ENCODE peak calls at places on chromosome 17, in five cellular contexts. M, I, X, J and S are unnamed samples.

GRCh38 chr17:39094607-39095308 is 56.7 kb downstream of the PLXDC1 start:
- DNase-seq in I (no peak), J (no peak), X (no peak), M (no peak), S (no peak)

GRCh38 chr17:77744268-77744988 is 214.1 kb upstream of the TNRC6C start:
- DNase-seq in M (no peak), X (no peak), J (peak), I (no peak), S (no peak)

GRCh38 chr17:65228734-65229390 is 91.7 kb downstream of the RGS9 start:
- DNase-seq in X (peak), J (no peak), M (no peak), I (no peak), S (no peak)

GRCh38 chr17:47280072-47280811 is 26.6 kb downstream of the ITGB3 start:
- DNase-seq in J (no peak), M (no peak), X (no peak), I (no peak), S (peak)

GRCh38 chr17:32947736-32948135 is 19.8 kb downstream of the TMEM98 start:
- DNase-seq in J (no peak), I (no peak), X (no peak), M (no peak), S (no peak)

GRCh38 chr17:78883090-78883532 is 19.9 kb downstream of the CEP295NL start:
- DNase-seq in M (peak), I (no peak), J (peak), X (peak), S (peak)

GRCh38 chr17:52035336-52035915 is 123.1 kb downstream of the CA10 start:
- DNase-seq in J (no peak), X (no peak), M (no peak), I (no peak), S (no peak)

GRCh38 chr17:20702692-20703091 is 123.2 kb downstream of the CDRT15L2 start:
- DNase-seq in I (no peak), M (no peak), J (no peak), X (no peak), S (no peak)

GRCh38 chr17:13626703-13627102 is 25.0 kb upstream of the HS3ST3A1 start:
- DNase-seq in I (no peak), X (no peak), J (no peak), M (no peak), S (peak)

GRCh38 chr17:80219013-80219776 is 938 bp downstream of the SGSH start:
- DNase-seq in I (peak), J (peak), X (peak), M (peak), S (peak)

GRCh38 chr17:22454070-22454999 is 762.0 kb downstream of the KCNJ18 start:
- DNase-seq in M (no peak), X (no peak), I (no peak), J (no peak), S (no peak)

GRCh38 chr17:35944151-35944550 is 638 bp upstream of the LYZL6 start:
- DNase-seq in J (no peak), I (no peak), X (no peak), M (no peak), S (no peak)

GRCh38 chr17:79811036-79811887 is 14.4 kb upstream of the CBX8 start:
- DNase-seq in M (no peak), J (peak), X (peak), I (no peak), S (peak)

GRCh38 chr17:51229889-51230288 is 30.0 kb downstream of the MBTD1 start:
- DNase-seq in J (no peak), I (no peak), X (no peak), M (no peak), S (no peak)

GRCh38 chr17:73091770-73092517 is 544 bp downstream of the SLC39A11 start:
- DNase-seq in M (peak), I (peak), J (no peak), X (peak), S (peak)

GRCh38 chr17:2008332-2009126 is 16.6 kb downstream of the RTN4RL1 start:
- DNase-seq in I (no peak), M (no peak), X (no peak), J (no peak), S (no peak)

GRCh38 chr17:48427598-48427997 is 2.4 kb downstream of the SKAP1 start:
- DNase-seq in X (peak), J (no peak), I (no peak), M (no peak), S (no peak)

GRCh38 chr17:66915792-66916191 is 48.7 kb upstream of the CACNG4 start:
- DNase-seq in J (no peak), M (no peak), X (no peak), I (no peak), S (no peak)

GRCh38 chr17:57485916-57486315 is 229.6 kb downstream of the MSI2 start:
- DNase-seq in J (no peak), I (no peak), X (no peak), M (no peak), S (no peak)

GRCh38 chr17:49456172-49456965 is 38.7 kb upstream of the NGFR start:
- DNase-seq in X (no peak), J (no peak), M (no peak), I (no peak), S (peak)

GRCh38 chr17:77796201-77796860 is 162.2 kb upstream of the TNRC6C start:
- DNase-seq in M (no peak), I (no peak), J (peak), X (no peak), S (no peak)

GRCh38 chr17:62064029-62064790 is 868 bp downstream of the MED13 start:
- DNase-seq in M (no peak), I (peak), X (peak), J (no peak), S (peak)

GRCh38 chr17:38883592-38884526 is 14.0 kb downstream of the LASP1 start:
- DNase-seq in I (no peak), M (no peak), J (no peak), X (no peak), S (no peak)

GRCh38 chr17:38730526-38731379 is 612 bp downstream of the CISD3 start:
- DNase-seq in I (no peak), X (peak), M (peak), J (peak), S (peak)

GRCh38 chr17:30550512-30551273 is 73.5 kb downstream of the GOSR1 start:
- DNase-seq in I (no peak), M (peak), J (no peak), X (no peak), S (peak)

GRCh38 chr17:12605222-12605621 is 60.5 kb upstream of the MYOCD start:
- DNase-seq in X (no peak), M (no peak), J (no peak), I (no peak), S (no peak)

GRCh38 chr17:73691321-73691766 is 47.1 kb upstream of the SDK2 start:
- DNase-seq in M (no peak), J (no peak), X (no peak), I (no peak), S (no peak)

GRCh38 chr17:55661963-55662834 is 60.5 kb downstream of the TMEM100 start:
- DNase-seq in X (peak), M (no peak), I (no peak), J (no peak), S (no peak)

GRCh38 chr17:37643829-37644228 is 583 bp upstream of the DDX52 start:
- DNase-seq in J (no peak), M (peak), X (no peak), I (no peak), S (no peak)

GRCh38 chr17:10197721-10198508 is 491 bp downstream of the GAS7 start:
- DNase-seq in I (no peak), J (no peak), M (no peak), X (no peak), S (no peak)

GRCh38 chr17:63774982-63775290 is 966 bp downstream of the DDX42 start:
- DNase-seq in J (no peak), M (no peak), X (peak), I (no peak), S (no peak)

GRCh38 chr17:77098884-77099545 is 41.8 kb upstream of the SEC14L1 start:
- DNase-seq in M (peak), X (peak), J (peak), I (peak), S (no peak)

GRCh38 chr17:61186996-61187395 is 212.6 kb upstream of the TBX2 start:
- DNase-seq in M (no peak), X (no peak), I (no peak), J (no peak), S (no peak)

GRCh38 chr17:6109541-6109940 is 39.4 kb downstream of the WSCD1 start:
- DNase-seq in J (no peak), M (no peak), I (no peak), X (no peak), S (no peak)

GRCh38 chr17:40099627-40100418 is 566 bp downstream of the NR1D1 start:
- DNase-seq in X (peak), I (no peak), M (no peak), J (no peak), S (no peak)

GRCh38 chr17:17606416-17607000 is 15.0 kb upstream of the PEMT start:
- DNase-seq in M (no peak), X (no peak), I (no peak), J (no peak), S (no peak)

GRCh38 chr17:348692-349425 is 3.7 kb downstream of the RPH3AL start:
- DNase-seq in J (peak), M (peak), X (no peak), I (peak), S (no peak)

GRCh38 chr17:66073384-66073783 is 118.5 kb downstream of the CEP112 start:
- DNase-seq in X (no peak), I (no peak), M (no peak), J (no peak), S (no peak)

DNA sequence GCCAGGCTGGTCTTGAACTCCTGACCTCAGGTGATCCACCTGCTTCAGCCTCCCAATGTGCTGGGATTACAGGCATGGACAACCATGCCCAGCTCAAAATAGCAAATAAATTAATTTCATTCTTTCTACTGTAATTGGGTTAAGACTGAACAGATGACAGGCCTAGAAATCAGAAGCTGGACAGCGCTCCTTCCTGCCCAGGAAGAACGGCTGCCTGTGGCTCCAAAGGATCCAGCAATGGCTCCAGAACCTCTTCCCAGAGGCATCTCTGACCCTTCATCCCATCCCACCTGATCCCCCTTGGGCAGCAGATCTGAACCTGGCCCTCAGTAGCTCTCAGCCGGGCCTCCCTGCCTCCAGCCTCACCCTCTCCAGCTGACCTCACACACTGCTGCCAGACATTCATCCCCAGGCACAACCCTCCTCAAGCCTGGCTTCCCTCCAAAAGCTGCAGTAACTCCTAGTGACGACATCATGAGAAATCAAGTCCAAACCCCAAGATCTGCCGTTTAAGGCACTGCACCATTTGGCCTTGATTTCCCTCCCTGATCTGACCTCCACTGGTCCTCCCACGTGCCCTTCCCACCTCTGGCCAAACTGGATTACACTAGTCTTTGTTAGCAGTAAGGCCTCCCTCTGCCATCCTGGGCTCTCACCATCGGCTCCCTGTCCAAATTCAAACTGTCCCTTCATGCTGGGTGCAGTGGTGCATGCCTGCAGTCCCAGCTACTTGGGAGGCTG is 3.1 kb upstream of the MIF4GD start:
- DNase-seq in I (no peak), J (no peak), M (no peak), X (peak), S (peak)
- TF ChIP-seq POLR2A in I (no peak), J (no peak), M (no peak), X (no peak), S (no peak)

DNA sequence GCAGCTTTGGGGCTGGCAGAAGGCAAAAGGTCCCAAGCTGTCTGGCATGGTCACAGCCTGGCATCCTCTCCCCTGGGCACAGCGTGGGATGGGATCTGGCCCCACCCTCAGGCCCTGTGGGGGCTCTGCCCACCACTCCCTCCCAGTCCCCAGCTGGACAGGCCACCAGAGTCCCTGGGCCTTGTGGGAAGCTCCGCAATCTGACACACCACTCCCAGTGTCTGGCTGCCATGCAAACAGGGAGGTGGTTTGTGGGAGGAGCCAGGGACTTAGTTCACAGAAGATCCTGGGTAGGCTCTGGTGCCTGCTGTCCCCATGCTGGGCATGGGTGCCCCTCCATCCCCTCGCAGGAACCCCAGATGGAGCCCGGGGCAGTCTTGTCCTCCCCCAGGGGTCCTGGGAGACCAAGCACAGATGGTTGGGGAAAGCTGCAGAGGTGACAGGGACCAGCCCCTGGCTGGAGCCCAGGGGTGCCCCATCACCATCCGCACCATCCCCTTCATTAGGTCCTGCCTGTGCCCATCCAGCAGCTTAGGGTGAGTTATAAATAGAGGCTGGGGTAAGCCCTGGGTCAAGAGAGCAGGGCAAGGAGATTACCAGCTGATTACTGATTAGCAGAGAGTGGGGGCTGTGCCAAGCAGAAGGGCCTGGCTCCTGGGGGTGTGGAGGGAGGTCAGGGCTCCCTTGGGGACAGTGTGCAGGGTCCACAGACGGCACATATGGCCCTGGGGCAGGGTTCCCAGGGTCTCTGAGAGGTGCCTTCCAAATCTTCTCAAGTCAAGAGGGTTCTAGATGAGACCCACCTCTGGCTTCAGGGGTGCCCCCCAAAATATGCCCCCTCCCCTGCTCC is 6.2 kb downstream of the FSCN2 start:
- DNase-seq in X (no peak), J (no peak), M (no peak), I (no peak), S (no peak)
- TF ChIP-seq POLR2A in X (no peak), J (no peak), M (no peak), I (no peak), S (no peak)

GRCh38 chr17:44202756-44203155 is 3.1 kb upstream of the ATXN7L3 start:
- DNase-seq in J (no peak), X (no peak), M (no peak), I (no peak), S (no peak)

GRCh38 chr17:44199553-44200477 is at the start of gene ATXN7L3:
- DNase-seq in M (peak), X (peak), I (peak), J (peak), S (peak)

GRCh38 chr17:44198721-44199552 is 747 bp downstream of the ATXN7L3 start:
- DNase-seq in M (peak), I (peak), X (peak), J (peak), S (no peak)

GRCh38 chr17:44197980-44198720 is 1.5 kb downstream of the ATXN7L3 start:
- DNase-seq in J (no peak), X (peak), M (no peak), I (peak), S (no peak)

GRCh38 chr17:44200478-44201155 is 933 bp upstream of the ATXN7L3 start:
- DNase-seq in X (no peak), I (no peak), M (no peak), J (no peak), S (no peak)
- TF ChIP-seq POLR2A in X (peak), I (no peak), M (no peak), J (no peak), S (peak)

DNA sequence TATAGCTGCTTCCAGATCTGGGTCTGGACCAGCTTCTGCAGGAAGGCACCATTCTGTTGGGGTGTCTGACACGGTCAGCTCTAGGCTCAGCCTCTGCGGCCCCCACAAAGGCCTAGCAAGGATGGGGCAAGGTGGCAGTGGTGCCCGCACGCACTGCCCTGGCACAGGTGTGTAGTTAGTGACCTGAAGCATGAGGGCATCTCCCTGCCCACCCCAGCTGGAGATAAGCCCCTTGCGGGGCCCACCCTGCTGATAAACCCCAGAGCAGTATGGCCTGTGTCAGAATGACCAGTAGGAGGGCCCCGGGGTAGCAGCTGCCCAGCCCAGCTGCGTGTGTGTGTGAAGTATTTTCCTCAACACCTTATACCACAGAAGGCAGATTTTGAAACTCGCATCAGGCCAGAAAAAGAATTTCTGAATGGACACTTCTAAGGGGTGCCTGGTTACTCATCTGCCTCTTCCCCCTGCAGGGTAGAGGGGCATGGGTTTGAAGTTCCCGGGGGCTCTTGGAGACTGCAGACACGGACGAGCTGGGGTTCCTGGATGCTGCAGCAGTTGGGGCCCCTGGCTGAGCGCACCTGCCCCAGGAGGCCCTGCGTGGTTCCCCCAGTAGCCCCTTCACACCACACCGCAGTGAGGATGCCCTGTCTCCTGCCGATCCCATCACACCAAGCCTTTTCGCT is 4.6 kb downstream of the ARHGDIA start:
- DNase-seq in X (peak), I (no peak), M (no peak), J (no peak), S (no peak)
- TF ChIP-seq POLR2A in X (no peak), I (no peak), M (no peak), J (no peak), S (no peak)

GRCh38 chr17:8956521-8956920 is 9.0 kb downstream of the PIK3R5 start:
- DNase-seq in I (no peak), J (no peak), X (no peak), M (no peak), S (no peak)
- TF ChIP-seq POLR2A in I (no peak), J (no peak), X (no peak), M (no peak), S (no peak)

DNA sequence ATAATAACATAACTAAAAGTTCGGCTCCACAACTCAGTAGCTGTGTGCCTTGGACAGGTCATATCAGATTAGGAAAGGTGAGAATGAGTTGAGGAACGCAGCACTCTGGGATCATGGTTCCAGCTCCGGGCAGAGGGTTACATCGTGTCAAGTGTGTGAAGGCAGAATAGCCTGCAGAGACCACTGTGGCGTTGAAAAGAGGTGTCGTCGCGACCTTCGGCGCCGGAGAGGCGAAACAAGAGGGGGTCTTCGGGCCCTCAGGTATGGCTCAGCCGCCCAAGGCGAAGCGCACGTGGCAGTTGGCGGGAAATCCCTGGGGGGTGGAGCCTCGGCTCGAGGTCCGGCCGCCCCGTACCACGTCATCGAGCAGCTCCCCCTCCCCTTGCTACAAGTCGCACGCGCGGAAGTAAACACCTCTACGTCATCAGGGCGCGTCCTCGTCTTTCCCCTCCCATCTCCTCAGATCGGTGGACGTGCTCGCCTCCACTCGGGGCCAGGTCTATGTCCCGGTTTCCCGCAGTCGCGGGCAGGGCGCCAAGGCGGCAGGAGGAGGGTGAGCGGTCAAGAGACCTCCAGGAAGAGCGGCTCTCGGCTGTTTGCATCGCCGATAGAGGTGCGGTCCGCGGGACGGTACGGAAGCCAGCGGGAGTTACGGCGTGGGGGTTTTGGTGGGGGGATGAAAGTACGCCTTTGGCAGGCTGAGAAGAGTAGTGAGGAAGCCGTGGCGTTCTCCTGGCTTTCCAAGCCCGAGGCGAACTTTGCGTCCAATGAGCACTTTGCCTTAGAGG is at the start of gene DHX40:
- DNase-seq in X (peak), I (peak), M (peak), J (peak), S (peak)
- TF ChIP-seq POLR2A in X (peak), I (peak), M (no peak), J (peak), S (peak)